ENCODE peak calls at places on chromosomes 16 and 17, in four cellular contexts. D, N, P and E are unnamed samples.
A peak's percentile ranks its signal among the peaks of the same experiment; 100 is the strongest.

GRCh38 chr16:87970206-87970605 is 19.0 kb downstream of the BANP start:
- DNase-seq in D (no peak), P (no peak), N (peak; percentile 67), E (no peak)

GRCh38 chr17:50779747-50780363 is 12.5 kb upstream of the ANKRD40CL start:
- DNase-seq in N (no peak), D (no peak), P (no peak), E (no peak)

GRCh38 chr17:21360048-21360447 is 16.1 kb upstream of the KCNJ12 start:
- DNase-seq in P (no peak), D (no peak), N (peak; percentile 35), E (no peak)

GRCh38 chr17:1232786-1233185 is 37.5 kb upstream of the BHLHA9 start:
- DNase-seq in P (no peak), N (peak; percentile 31), D (no peak), E (no peak)

GRCh38 chr17:60165976-60166375 is 16.2 kb downstream of the CA4 start:
- DNase-seq in N (peak; percentile 56), P (no peak), D (no peak), E (no peak)

GRCh38 chr17:5238333-5238732 is 3.7 kb upstream of the SCIMP start:
- DNase-seq in N (no peak), P (no peak), D (no peak), E (no peak)

GRCh38 chr17:50511058-50511457 is 2.8 kb downstream of the MYCBPAP start:
- DNase-seq in N (peak; percentile 42), P (no peak), D (no peak), E (no peak)

GRCh38 chr17:68246271-68247028 is 1.4 kb upstream of the AMZ2 start:
- DNase-seq in D (no peak), P (no peak), N (no peak), E (no peak)

GRCh38 chr16:12815361-12815760 is 11.7 kb upstream of the CPPED1 start:
- DNase-seq in D (no peak), N (no peak), P (no peak), E (peak; percentile 83)

GRCh38 chr16:63749256-63749655 is 1372.6 kb downstream of the CDH11 start:
- DNase-seq in D (no peak), N (no peak), P (no peak), E (no peak)

GRCh38 chr17:11925271-11926021 is 71.8 kb downstream of the ZNF18 start:
- DNase-seq in N (no peak), P (no peak), D (no peak), E (no peak)

GRCh38 chr17:64259922-64260321 is 3.1 kb downstream of the TEX2 start:
- DNase-seq in D (no peak), P (no peak), N (peak; percentile 42), E (no peak)

GRCh38 chr17:12789075-12789975 is at the start of gene ARHGAP44:
- DNase-seq in D (no peak), P (peak; percentile 44), N (no peak), E (peak; percentile 25)

GRCh38 chr17:50584749-50585148 is 24.2 kb downstream of the CACNA1G start:
- DNase-seq in N (no peak), P (no peak), D (no peak), E (no peak)

GRCh38 chr17:27793168-27793905 is 7.0 kb downstream of the NOS2 start:
- DNase-seq in N (no peak), P (no peak), D (no peak), E (no peak)

GRCh38 chr17:12422632-12423031 is 243.1 kb upstream of the MYOCD start:
- DNase-seq in D (no peak), P (no peak), N (no peak), E (no peak)

GRCh38 chr16:86924537-86924936 is 346.2 kb downstream of the FOXL1 start:
- DNase-seq in P (no peak), N (peak; percentile 96), D (no peak), E (no peak)

GRCh38 chr16:1548727-1549126 is 15.3 kb downstream of the TMEM204 start:
- DNase-seq in N (no peak), P (no peak), D (no peak), E (no peak)